ENCODE peak calls at places on chromosomes 4 and X, in six cellular contexts. N is ascending aorta, D is IMR-90, O is uterus, P is cardiac muscle cell, Z is body of pancreas. W is an unnamed sample.

GRCh38 chrX:17441965-17442364 is 67.0 kb downstream of the NHS start:
- DNase-seq in N (no peak), D (peak; percentile 74), O (no peak), P (no peak), Z (no peak), W (peak; percentile 6)

GRCh38 chr4:98626350-98626749 is 32.1 kb downstream of the TSPAN5 start:
- DNase-seq in N (no peak), D (peak; percentile 94), O (peak; percentile 71), P (peak; percentile 89), Z (no peak), W (peak; percentile 87)

GRCh38 chr4:85703098-85703497 is 228.1 kb downstream of the ARHGAP24 start:
- DNase-seq in N (no peak), D (no peak), O (no peak), P (peak; percentile 8), Z (no peak), W (no peak)

GRCh38 chrX:39652336-39652735 is 445.4 kb downstream of the BCOR start:
- DNase-seq in N (no peak), D (peak; percentile 14), O (no peak), P (peak; percentile 30), Z (peak; percentile 20), W (no peak)

GRCh38 chr4:4423706-4424498 is 37.0 kb downstream of the NSG1 start:
- DNase-seq in N (no peak), D (no peak), O (peak; percentile 10), P (no peak), Z (no peak), W (no peak)

GRCh38 chr4:143700060-143700419 is 435 bp downstream of the FREM3 start:
- DNase-seq in N (no peak), D (no peak), O (no peak), P (peak; percentile 25), Z (peak; percentile 37), W (no peak)

GRCh38 chr4:150457802-150458201 is 124.1 kb upstream of the MAB21L2 start:
- DNase-seq in N (no peak), D (no peak), O (no peak), P (peak; percentile 8), Z (no peak), W (no peak)

GRCh38 chrX:97065973-97066372 is 182.3 kb downstream of the RPA4 start:
- DNase-seq in N (no peak), D (peak; percentile 52), O (no peak), P (no peak), Z (no peak), W (peak; percentile 14)

GRCh38 chrX:154890990-154891639 is 5.0 kb downstream of the F8A1 start:
- DNase-seq in N (no peak), D (no peak), O (no peak), P (no peak), Z (no peak), W (no peak)

GRCh38 chrX:8144925-8145324 is 26.1 kb downstream of the VCX2 start:
- DNase-seq in N (no peak), D (no peak), O (no peak), P (no peak), Z (no peak), W (no peak)

GRCh38 chrX:119673336-119673735 is 19.6 kb downstream of the SEPTIN6 start:
- DNase-seq in N (no peak), D (no peak), O (no peak), P (no peak), Z (no peak), W (no peak)

GRCh38 chrX:50978920-50979660 is 68.6 kb downstream of the BMP15 start:
- DNase-seq in N (no peak), D (no peak), O (peak; percentile 17), P (no peak), Z (no peak), W (no peak)

GRCh38 chrX:124239324-124239723 is 93.1 kb upstream of the TEX13D start:
- DNase-seq in N (no peak), D (no peak), O (no peak), P (no peak), Z (no peak), W (no peak)

GRCh38 chrX:51860679-51861078 is 32.7 kb upstream of the MAGED1 start:
- DNase-seq in N (no peak), D (peak; percentile 32), O (no peak), P (peak; percentile 63), Z (peak; percentile 31), W (no peak)

GRCh38 chrX:24982306-24982965 is 33.3 kb downstream of the ARX start:
- DNase-seq in N (no peak), D (peak; percentile 8), O (no peak), P (no peak), Z (no peak), W (no peak)

GRCh38 chr4:163525982-163526381 is 31.5 kb downstream of the TMA16 start:
- DNase-seq in N (no peak), D (no peak), O (no peak), P (no peak), Z (no peak), W (no peak)
- H3K36me3 ChIP-seq in N (peaks cover 45% of the 10 kb centered on the region), D (peaks cover 10% of the 10 kb centered on the region), O (no peaks in the 10 kb centered on the region), P (peaks cover 43% of the 10 kb centered on the region), Z (no peaks in the 10 kb centered on the region), W (peaks cover 12% of the 10 kb centered on the region)

GRCh38 chr4:2794707-2795557 is 2.0 kb downstream of the SH3BP2 start:
- DNase-seq in N (peak; percentile 17), D (peak; percentile 79), O (no peak), P (peak; percentile 92), Z (peak; percentile 56), W (peak; percentile 68)
- H3K4me3 ChIP-seq in N (no peak overlapping the region), D (no peak overlapping the region), O (no peak overlapping the region), P (no peak overlapping the region), Z (no peak overlapping the region), W (no peak overlapping the region)

GRCh38 chr4:15976456-15977096 is 13.6 kb upstream of the FGFBP2 start:
- DNase-seq in N (no peak), D (no peak), O (no peak), P (peak; percentile 12), Z (no peak), W (no peak)
- TF ChIP-seq CTCF in N (no peak), D (no peak), O (no peak), P (no peak), Z (no peak), W (peak; percentile 20)

GRCh38 chr4:8307714-8308113 is 38.2 kb downstream of the HTRA3 start:
- DNase-seq in N (no peak), D (no peak), O (peak; percentile 15), P (no peak), Z (no peak), W (no peak)

GRCh38 chr4:8305851-8306361 is 36.4 kb downstream of the HTRA3 start:
- DNase-seq in N (no peak), D (no peak), O (peak; percentile 68), P (no peak), Z (no peak), W (no peak)

GRCh38 chr4:8307126-8307525 is 37.6 kb downstream of the HTRA3 start:
- DNase-seq in N (no peak), D (no peak), O (peak; percentile 21), P (no peak), Z (no peak), W (no peak)

GRCh38 chr4:8304827-8305695 is 35.5 kb downstream of the HTRA3 start:
- DNase-seq in N (no peak), D (no peak), O (peak; percentile 7), P (no peak), Z (no peak), W (no peak)

GRCh38 chr4:8306511-8307021 is 37.0 kb downstream of the HTRA3 start:
- DNase-seq in N (no peak), D (no peak), O (peak; percentile 48), P (peak; percentile 24), Z (no peak), W (no peak)
- H3K36me3 ChIP-seq in N (no peaks in the 10 kb centered on the region), D (no peaks in the 10 kb centered on the region), O (no peaks in the 10 kb centered on the region), P (no peaks in the 10 kb centered on the region), Z (no peaks in the 10 kb centered on the region), W (no peaks in the 10 kb centered on the region)

W was measured in brain microvascular endothelial cell.